ENCODE peak calls at places on chromosomes 4 and X, in five cellular contexts. N is stimulated activated CD4-positive, alpha-beta T cell treated with anti-CD3 and anti-CD28 coated beads, Interleukin-15, amount 100 ng/mL, for 1 hour; M is hippocampal formation; V is activated T-helper 1 cell treated with anti-CD3 and anti-CD28 coated beads, Interleukin-2, amount 50 U/mL, for 16 hours; W is KBM-7. R is an unnamed sample.

GRCh38 chr4:52861171-52861873 is 795 bp upstream of the RASL11B start:
- DNase-seq in N (no peak), M (no peak), V (no peak), W (no peak), R (no peak)

GRCh38 chrX:12814434-12814833 is 23.2 kb downstream of the PRPS2 start:
- DNase-seq in N (no peak), M (peak; percentile 29), V (no peak), W (peak; percentile 72), R (no peak)

GRCh38 chr4:8278009-8278395 is 8.4 kb downstream of the HTRA3 start:
- DNase-seq in N (no peak), M (no peak), V (no peak), W (no peak), R (peak; percentile 41)

GRCh38 chr4:114005569-114006442 is 26.4 kb upstream of the ARSJ start:
- DNase-seq in N (no peak), M (no peak), V (no peak), W (no peak), R (no peak)

GRCh38 chrX:30161043-30161442 is 54.3 kb upstream of the MAGEB2 start:
- DNase-seq in N (no peak), M (no peak), V (no peak), W (no peak), R (no peak)

GRCh38 chrX:68748030-68748429 is 80.8 kb upstream of the EFNB1 start:
- DNase-seq in N (no peak), M (no peak), V (no peak), W (no peak), R (no peak)

GRCh38 chr4:177309525-177310371 is at the start of gene NEIL3:
- DNase-seq in N (peak; percentile 94), M (peak; percentile 42), V (peak; percentile 97), W (peak; percentile 91), R (peak; percentile 96)

GRCh38 chr4:16914208-16914607 is 15.8 kb upstream of the LDB2 start:
- DNase-seq in N (no peak), M (no peak), V (no peak), W (no peak), R (no peak)

GRCh38 chr4:122588453-122589238 is 32.2 kb downstream of the IL21 start:
- DNase-seq in N (no peak), M (no peak), V (no peak), W (no peak), R (no peak)